ENCODE peak calls at places on chromosomes 3 and 15, in six cellular contexts. N, I, C, Z, L and H are unnamed samples.

GRCh38 chr3:11609481-11609880 is 34.2 kb downstream of the VGLL4 start:
- DNase-seq in C (no peak), N (no peak), Z (no peak), L (no peak), I (no peak), H (no peak)

GRCh38 chr3:133474251-133474801 is 74.5 kb downstream of the BFSP2 start:
- DNase-seq in Z (no peak), C (peak), I (no peak), L (no peak), N (no peak), H (no peak)

GRCh38 chr3:10470666-10471336 is 34.6 kb downstream of the ATP2B2 start:
- DNase-seq in I (no peak), N (peak), C (no peak), L (peak), Z (no peak), H (no peak)

GRCh38 chr3:179071161-179071568 is 444 bp downstream of the ZMAT3 start:
- DNase-seq in Z (peak), C (no peak), N (no peak), I (peak), L (no peak), H (no peak)

GRCh38 chr15:62306851-62307504 is 141.9 kb upstream of the C2CD4B start:
- DNase-seq in Z (no peak), I (peak), C (peak), L (peak), N (peak), H (no peak)

GRCh38 chr3:129184396-129184656 is 630 bp upstream of the CNBP start:
- DNase-seq in N (peak), I (peak), L (no peak), C (peak), Z (peak), H (no peak)

GRCh38 chr3:42892169-42892568 is 13.8 kb upstream of the ZNF662 start:
- DNase-seq in I (no peak), N (no peak), C (no peak), Z (no peak), L (no peak), H (no peak)

GRCh38 chr3:174891524-174892203 is 32.5 kb downstream of the NAALADL2 start:
- DNase-seq in L (no peak), N (no peak), C (no peak), I (peak), Z (no peak), H (no peak)

GRCh38 chr3:194773666-194774455 is 88.2 kb downstream of the FAM43A start:
- DNase-seq in L (no peak), N (no peak), I (no peak), Z (no peak), C (no peak), H (no peak)